ENCODE peak calls at places on chromosome 19, in five cellular contexts. One of them, this sample, is unnamed.

GRCh38 chr19:15031675-15032074 is 17.6 kb upstream of the CASP14 start:
- DNase-seq in ascending aorta: no peak
- DNase-seq in RWPE1: no peak
- DNase-seq in neural crest cell: no peak
- DNase-seq in cardiac fibroblast: no peak
- DNase-seq in this sample: no peak

GRCh38 chr19:16447015-16447384 is 24.8 kb downstream of the EPS15L1 start:
- DNase-seq in RWPE1: peak; percentile 64
- DNase-seq in neural crest cell: no peak
- DNase-seq in cardiac fibroblast: peak; percentile 96
- DNase-seq in ascending aorta: peak; percentile 51
- DNase-seq in this sample: peak; percentile 65

GRCh38 chr19:14434543-14435319 is 1.6 kb downstream of the PKN1 start:
- DNase-seq in ascending aorta: peak; percentile 63
- DNase-seq in RWPE1: peak; percentile 70
- DNase-seq in cardiac fibroblast: peak; percentile 83
- DNase-seq in neural crest cell: no peak
- DNase-seq in this sample: peak; percentile 78

GRCh38 chr19:7888145-7888825 is at the start of gene LRRC8E:
- DNase-seq in RWPE1: peak; percentile 85
- DNase-seq in ascending aorta: no peak
- DNase-seq in neural crest cell: peak; percentile 46
- DNase-seq in cardiac fibroblast: peak; percentile 72
- DNase-seq in this sample: peak; percentile 87

GRCh38 chr19:56508282-56508778 is 675 bp downstream of the ZNF471 start:
- DNase-seq in neural crest cell: no peak
- DNase-seq in RWPE1: no peak
- DNase-seq in ascending aorta: no peak
- DNase-seq in cardiac fibroblast: no peak
- DNase-seq in this sample: no peak

GRCh38 chr19:45152504-45153338 is 8.1 kb downstream of the NKPD1 start:
- DNase-seq in neural crest cell: no peak
- DNase-seq in RWPE1: no peak
- DNase-seq in cardiac fibroblast: peak; percentile 66
- DNase-seq in ascending aorta: no peak
- DNase-seq in this sample: no peak

GRCh38 chr19:42850981-42851717 is 28.4 kb downstream of the PSG1 start:
- DNase-seq in neural crest cell: no peak
- DNase-seq in RWPE1: peak; percentile 74
- DNase-seq in cardiac fibroblast: peak; percentile 70
- DNase-seq in ascending aorta: peak; percentile 59
- DNase-seq in this sample: peak; percentile 74

GRCh38 chr19:56660381-56661105 is 11.0 kb downstream of the ZNF835 start:
- DNase-seq in neural crest cell: no peak
- DNase-seq in ascending aorta: no peak
- DNase-seq in RWPE1: no peak
- DNase-seq in cardiac fibroblast: no peak
- DNase-seq in this sample: no peak

GRCh38 chr19:55305491-55305890 is 19.6 kb downstream of the TMEM150B start:
- DNase-seq in neural crest cell: no peak
- DNase-seq in cardiac fibroblast: peak; percentile 27
- DNase-seq in ascending aorta: no peak
- DNase-seq in RWPE1: peak; percentile 48
- DNase-seq in this sample: peak; percentile 56

GRCh38 chr19:4589579-4590410 is 30.3 kb upstream of the SEMA6B start:
- DNase-seq in ascending aorta: no peak
- DNase-seq in neural crest cell: peak; percentile 47
- DNase-seq in RWPE1: no peak
- DNase-seq in cardiac fibroblast: no peak
- DNase-seq in this sample: peak; percentile 48

GRCh38 chr19:7699003-7699402 is 2.9 kb downstream of the FCER2 start:
- DNase-seq in RWPE1: no peak
- DNase-seq in cardiac fibroblast: no peak
- DNase-seq in ascending aorta: no peak
- DNase-seq in neural crest cell: no peak
- DNase-seq in this sample: no peak

GRCh38 chr19:45045671-45046353 is 7.0 kb downstream of the CLASRP start:
- DNase-seq in RWPE1: no peak
- DNase-seq in ascending aorta: no peak
- DNase-seq in cardiac fibroblast: no peak
- DNase-seq in neural crest cell: peak; percentile 56
- DNase-seq in this sample: no peak

GRCh38 chr19:38644719-38645118 is 2.7 kb upstream of the ACTN4 start:
- DNase-seq in RWPE1: no peak
- DNase-seq in neural crest cell: no peak
- DNase-seq in cardiac fibroblast: no peak
- DNase-seq in ascending aorta: no peak
- DNase-seq in this sample: no peak

GRCh38 chr19:4524808-4525562 is 6.7 kb upstream of the PLIN4 start:
- DNase-seq in RWPE1: peak; percentile 49
- DNase-seq in neural crest cell: peak; percentile 83
- DNase-seq in ascending aorta: no peak
- DNase-seq in cardiac fibroblast: peak; percentile 54
- DNase-seq in this sample: peak; percentile 69

GRCh38 chr19:22603518-22604440 is 30.3 kb upstream of the ZNF492 start:
- DNase-seq in neural crest cell: no peak
- DNase-seq in ascending aorta: no peak
- DNase-seq in RWPE1: no peak
- DNase-seq in cardiac fibroblast: no peak
- DNase-seq in this sample: no peak

GRCh38 chr19:49441210-49441959 is at the start of gene SLC17A7:
- DNase-seq in RWPE1: peak; percentile 52
- DNase-seq in neural crest cell: no peak
- DNase-seq in ascending aorta: no peak
- DNase-seq in cardiac fibroblast: no peak
- DNase-seq in this sample: no peak

GRCh38 chr19:49084206-49085019 is 838 bp upstream of the SNRNP70 start:
- DNase-seq in RWPE1: no peak
- DNase-seq in ascending aorta: no peak
- DNase-seq in neural crest cell: no peak
- DNase-seq in cardiac fibroblast: no peak
- DNase-seq in this sample: no peak

GRCh38 chr19:1221141-1221903 is 15.7 kb downstream of the STK11 start:
- DNase-seq in ascending aorta: no peak
- DNase-seq in RWPE1: no peak
- DNase-seq in neural crest cell: peak; percentile 61
- DNase-seq in cardiac fibroblast: peak; percentile 68
- DNase-seq in this sample: no peak

GRCh38 chr19:10104130-10104513 is 1.6 kb upstream of the ANGPTL6 start:
- DNase-seq in neural crest cell: no peak
- DNase-seq in cardiac fibroblast: no peak
- DNase-seq in RWPE1: no peak
- DNase-seq in ascending aorta: no peak
- DNase-seq in this sample: no peak

GRCh38 chr19:41918095-41918494 is 10.2 kb downstream of the ERFL start:
- DNase-seq in cardiac fibroblast: no peak
- DNase-seq in neural crest cell: no peak
- DNase-seq in RWPE1: no peak
- DNase-seq in ascending aorta: no peak
- DNase-seq in this sample: no peak

DNA sequence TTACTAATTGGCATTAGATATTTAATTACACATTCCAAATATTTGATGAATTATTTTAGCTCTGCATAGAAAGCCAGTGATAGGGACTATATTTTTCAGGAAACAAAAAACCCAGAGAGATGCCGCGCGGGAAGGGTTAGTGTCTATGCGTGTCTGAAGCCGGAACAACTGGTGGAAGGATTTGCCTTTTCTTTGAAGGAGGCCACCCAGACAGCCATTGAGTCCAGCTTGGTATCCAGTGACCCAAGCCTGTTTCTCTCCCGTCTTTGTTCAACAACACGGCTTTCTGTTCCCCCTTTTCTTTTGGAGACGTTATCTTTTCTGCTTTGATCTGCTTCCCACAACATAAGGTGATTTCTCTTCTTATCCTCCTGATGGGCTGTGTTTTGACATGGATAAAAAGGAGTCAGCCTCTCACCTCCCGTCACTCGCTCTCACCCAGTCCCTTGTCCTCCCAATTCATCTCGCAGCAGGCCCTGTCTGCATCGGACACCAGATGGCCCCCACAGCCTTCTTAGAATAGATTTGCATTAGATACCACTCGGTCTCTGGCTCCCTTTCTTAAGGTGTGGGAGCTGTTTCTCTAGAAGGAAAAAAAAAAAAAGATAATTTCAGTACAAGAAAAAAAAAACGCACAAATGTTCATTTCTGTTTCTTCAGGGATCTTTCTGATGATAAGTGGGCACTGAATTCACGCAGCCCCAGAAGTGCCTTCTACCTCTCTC is 361.8 kb downstream of the ZNF536 start:
- DNase-seq in ascending aorta: no peak
- DNase-seq in RWPE1: no peak
- DNase-seq in neural crest cell: peak; percentile 7
- DNase-seq in cardiac fibroblast: no peak
- DNase-seq in this sample: no peak
- TF ChIP-seq CTCF in ascending aorta: no peak
- TF ChIP-seq CTCF in RWPE1: no peak
- TF ChIP-seq CTCF in neural crest cell: no peak
- TF ChIP-seq CTCF in cardiac fibroblast: no peak
- TF ChIP-seq CTCF in this sample: no peak

GRCh38 chr19:33248954-33249613 is 23.4 kb upstream of the SLC7A10 start:
- DNase-seq in cardiac fibroblast: no peak
- DNase-seq in ascending aorta: no peak
- DNase-seq in neural crest cell: no peak
- DNase-seq in RWPE1: peak; percentile 20
- DNase-seq in this sample: peak; percentile 50
- TF ChIP-seq CTCF in cardiac fibroblast: no peak
- TF ChIP-seq CTCF in ascending aorta: no peak
- TF ChIP-seq CTCF in neural crest cell: no peak
- TF ChIP-seq CTCF in RWPE1: no peak
- TF ChIP-seq CTCF in this sample: no peak

GRCh38 chr19:40344422-40344821 is 3.8 kb downstream of the C19orf47 start:
- DNase-seq in neural crest cell: no peak
- DNase-seq in ascending aorta: no peak
- DNase-seq in RWPE1: no peak
- DNase-seq in cardiac fibroblast: no peak
- DNase-seq in this sample: no peak

GRCh38 chr19:40348961-40349507 is 539 bp downstream of the PLD3 start:
- DNase-seq in ascending aorta: no peak
- DNase-seq in RWPE1: peak; percentile 25
- DNase-seq in neural crest cell: no peak
- DNase-seq in cardiac fibroblast: peak; percentile 52
- DNase-seq in this sample: peak; percentile 9

GRCh38 chr19:40347476-40348124 is 597 bp downstream of the C19orf47 start:
- DNase-seq in ascending aorta: no peak
- DNase-seq in neural crest cell: no peak
- DNase-seq in cardiac fibroblast: no peak
- DNase-seq in RWPE1: no peak
- DNase-seq in this sample: no peak

GRCh38 chr19:40342644-40343311 is 5.4 kb downstream of the C19orf47 start:
- DNase-seq in ascending aorta: no peak
- DNase-seq in cardiac fibroblast: no peak
- DNase-seq in neural crest cell: no peak
- DNase-seq in RWPE1: no peak
- DNase-seq in this sample: no peak

DNA sequence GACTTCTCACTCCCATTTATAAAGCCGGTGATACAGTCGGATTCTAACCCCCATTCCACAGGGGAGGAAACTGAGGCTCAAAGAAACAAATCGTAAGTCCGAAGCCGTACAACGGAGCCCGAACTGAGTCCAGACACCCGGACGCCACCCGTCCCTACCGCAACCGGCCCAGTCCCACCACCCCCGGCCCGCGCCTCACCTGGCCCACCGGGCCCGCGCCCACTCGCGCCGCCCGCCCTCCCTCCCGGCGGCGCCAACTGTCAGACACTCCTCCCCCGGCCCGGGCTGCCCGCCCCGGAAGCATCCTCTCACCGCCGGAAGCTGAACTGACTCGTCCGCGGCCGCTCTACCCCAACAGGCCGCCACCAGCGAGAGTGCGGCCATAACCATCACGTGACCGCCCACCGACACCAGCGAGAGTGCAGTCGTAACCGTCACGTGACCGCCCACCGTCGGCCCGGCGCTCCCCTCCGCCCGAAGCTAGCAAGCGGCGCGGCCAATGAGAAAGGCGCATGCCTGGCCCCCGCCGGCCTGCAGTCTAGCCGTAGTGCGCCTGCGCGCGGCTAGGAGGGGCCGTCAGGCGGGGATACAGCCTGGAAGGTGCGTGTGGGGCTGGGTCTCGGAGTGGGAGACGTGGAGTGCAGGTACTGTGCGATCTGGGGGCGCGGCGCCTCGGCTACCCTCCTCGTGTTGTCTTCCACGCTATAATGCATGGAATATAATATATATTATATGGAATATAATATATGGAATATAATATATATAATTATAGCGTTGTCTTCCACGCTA is at the start of the genes C19orf47 and PLD3:
- DNase-seq in neural crest cell: peak; percentile 95
- DNase-seq in cardiac fibroblast: peak; percentile 100
- DNase-seq in ascending aorta: peak; percentile 99
- DNase-seq in RWPE1: peak; percentile 100
- DNase-seq in this sample: peak; percentile 100
- TF ChIP-seq CTCF in neural crest cell: no peak
- TF ChIP-seq CTCF in cardiac fibroblast: no peak
- TF ChIP-seq CTCF in ascending aorta: no peak
- TF ChIP-seq CTCF in RWPE1: no peak
- TF ChIP-seq CTCF in this sample: no peak

GRCh38 chr19:28465317-28466086 is 747.4 kb downstream of the UQCRFS1 start:
- DNase-seq in ascending aorta: no peak
- DNase-seq in neural crest cell: no peak
- DNase-seq in cardiac fibroblast: no peak
- DNase-seq in RWPE1: no peak
- DNase-seq in this sample: peak; percentile 4

GRCh38 chr19:28472111-28472510 is 740.8 kb downstream of the UQCRFS1 start:
- DNase-seq in ascending aorta: no peak
- DNase-seq in cardiac fibroblast: no peak
- DNase-seq in neural crest cell: no peak
- DNase-seq in RWPE1: no peak
- DNase-seq in this sample: no peak

GRCh38 chr19:28469544-28469943 is 743.4 kb downstream of the UQCRFS1 start:
- DNase-seq in neural crest cell: no peak
- DNase-seq in RWPE1: no peak
- DNase-seq in ascending aorta: no peak
- DNase-seq in cardiac fibroblast: no peak
- DNase-seq in this sample: no peak

GRCh38 chr19:28466107-28467045 is 746.6 kb downstream of the UQCRFS1 start:
- DNase-seq in ascending aorta: no peak
- DNase-seq in cardiac fibroblast: peak; percentile 60
- DNase-seq in neural crest cell: peak; percentile 78
- DNase-seq in RWPE1: no peak
- DNase-seq in this sample: peak; percentile 85

DNA sequence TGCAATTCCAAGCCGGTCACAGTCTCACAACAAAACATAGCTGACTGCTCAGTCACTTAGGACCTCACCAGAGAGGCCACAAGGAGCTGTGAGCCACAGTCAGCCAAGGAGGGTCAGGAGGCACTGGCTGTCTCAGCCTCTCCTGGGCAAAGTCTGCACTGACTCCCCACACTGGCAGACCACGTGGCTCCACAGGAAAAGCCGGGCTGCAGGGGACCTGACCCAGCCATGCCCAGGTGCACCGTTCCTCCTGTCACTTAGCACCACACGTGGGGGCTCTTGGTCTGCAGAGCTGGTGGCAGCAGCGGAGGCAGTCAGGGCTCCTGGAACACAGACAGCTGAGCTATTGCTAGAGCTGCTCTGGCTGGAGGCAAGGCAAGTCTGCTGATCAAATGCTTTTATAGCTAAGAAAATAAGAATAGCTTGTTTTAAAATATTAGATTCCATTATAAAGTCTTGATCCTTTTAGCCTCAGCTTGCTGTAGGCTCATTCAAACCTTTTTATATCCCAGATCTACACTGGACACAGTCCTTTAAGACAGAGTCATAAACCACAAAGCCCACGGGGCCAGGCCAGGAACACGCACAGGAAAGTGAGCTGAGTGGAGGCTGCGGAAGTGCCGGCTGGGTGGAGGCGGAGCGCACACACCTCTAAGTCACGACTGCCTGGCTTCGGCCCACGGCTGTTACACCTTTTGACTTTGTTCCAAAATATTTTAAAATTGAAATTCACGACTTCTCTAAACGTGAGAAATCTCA is 744.1 kb downstream of the UQCRFS1 start:
- DNase-seq in ascending aorta: no peak
- DNase-seq in neural crest cell: no peak
- DNase-seq in RWPE1: no peak
- DNase-seq in cardiac fibroblast: peak; percentile 18
- DNase-seq in this sample: peak; percentile 73
- TF ChIP-seq CTCF in ascending aorta: no peak
- TF ChIP-seq CTCF in neural crest cell: no peak
- TF ChIP-seq CTCF in RWPE1: no peak
- TF ChIP-seq CTCF in cardiac fibroblast: no peak
- TF ChIP-seq CTCF in this sample: no peak